ENCODE peak calls at places on chromosomes 7 and 10, in eight cellular contexts. G is Caco-2; M is skeletal muscle cell; Y is GM23338; C is NCI-H460; N is T-helper 17 cell; P is stimulated activated CD8-positive, alpha-beta memory T cell treated with anti-CD3 and anti-CD28 coated beads, Interleukin-4, amount 100 ng/mL, for 48 hours; R is HuH-7.5. J is an unnamed sample.

GRCh38 chr7:96973986-96974385 is 31.4 kb upstream of the DLX6 start:
- DNase-seq in G (no peak), M (no peak), Y (no peak), C (no peak), N (no peak), P (no peak), R (no peak), J (peak)

GRCh38 chr7:156554488-156554887 is 86.1 kb upstream of the RNF32 start:
- DNase-seq in G (no peak), M (no peak), Y (no peak), C (no peak), N (no peak), P (no peak), R (no peak), J (no peak)

GRCh38 chr7:106462365-106462859 is 177.6 kb upstream of the NAMPT start:
- DNase-seq in G (no peak), M (no peak), Y (peak), C (peak), N (no peak), P (no peak), R (no peak), J (peak)

GRCh38 chr10:126243976-126244375 is 144.3 kb downstream of the ADAM12 start:
- DNase-seq in G (no peak), M (peak), Y (no peak), C (no peak), N (no peak), P (no peak), R (no peak), J (no peak)

GRCh38 chr7:28575241-28575643 is 162.9 kb downstream of the CREB5 start:
- DNase-seq in G (no peak), M (no peak), Y (no peak), C (no peak), N (no peak), P (no peak), R (no peak), J (no peak)

GRCh38 chr7:18475488-18475887 is 20.1 kb upstream of the HDAC9 start:
- DNase-seq in G (no peak), M (no peak), Y (no peak), C (no peak), N (no peak), P (no peak), R (no peak), J (no peak)

GRCh38 chr7:150425670-150426069 is 24.8 kb upstream of the GIMAP8 start:
- DNase-seq in G (no peak), M (no peak), Y (no peak), C (no peak), N (no peak), P (peak), R (no peak), J (no peak)

GRCh38 chr7:74573499-74573898 is 84.0 kb upstream of the GTF2I start:
- DNase-seq in G (no peak), M (no peak), Y (no peak), C (no peak), N (no peak), P (no peak), R (no peak), J (no peak)

GRCh38 chr10:44323838-44324237 is 61.1 kb downstream of the CXCL12 start:
- DNase-seq in G (no peak), M (no peak), Y (no peak), C (no peak), N (no peak), P (no peak), R (no peak), J (no peak)

GRCh38 chr7:157150825-157151412 is 12.2 kb downstream of the UBE3C start:
- DNase-seq in G (no peak), M (peak), Y (peak), C (no peak), N (no peak), P (no peak), R (peak), J (peak)

GRCh38 chr7:101606176-101606923 is 22.7 kb downstream of the MYL10 start:
- DNase-seq in G (no peak), M (no peak), Y (no peak), C (no peak), N (no peak), P (no peak), R (no peak), J (no peak)

GRCh38 chr10:98391578-98391991 is 23.4 kb downstream of the PYROXD2 start:
- DNase-seq in G (no peak), M (no peak), Y (no peak), C (no peak), N (no peak), P (no peak), R (no peak), J (no peak)

GRCh38 chr10:75294866-75295692 is 59.3 kb upstream of the COMTD1 start:
- DNase-seq in G (peak), M (peak), Y (peak), C (peak), N (peak), P (peak), R (peak), J (peak)

GRCh38 chr10:86585037-86585725 is 63.6 kb upstream of the WAPL start:
- DNase-seq in G (peak), M (no peak), Y (peak), C (peak), N (peak), P (peak), R (peak), J (peak)

GRCh38 chr7:157271991-157272324 is 64.8 kb upstream of the DNAJB6 start:
- DNase-seq in G (no peak), M (peak), Y (no peak), C (no peak), N (no peak), P (no peak), R (no peak), J (peak)

GRCh38 chr10:83166344-83166743 is 973.0 kb upstream of the GHITM start:
- DNase-seq in G (peak), M (no peak), Y (peak), C (no peak), N (no peak), P (no peak), R (peak), J (no peak)

GRCh38 chr10:30088178-30088577 is 28.8 kb upstream of the JCAD start:
- DNase-seq in G (no peak), M (no peak), Y (peak), C (no peak), N (no peak), P (no peak), R (no peak), J (no peak)

GRCh38 chr7:100190059-100190711 is 12.5 kb downstream of the STAG3 start:
- DNase-seq in G (no peak), M (no peak), Y (peak), C (peak), N (no peak), P (no peak), R (no peak), J (peak)